ENCODE peak calls at places on chromosomes 11 and 22, in seven cellular contexts. Y is stimulated activated CD4-positive, alpha-beta T cell treated with anti-CD3 and anti-CD28 coated beads, TNF-alpha, amount 100 ng/mL, for 24 hours; V is AG04450; N is HS-5; J is cardiac fibroblast; L is NCI-H1092; U is tibial nerve. Q is an unnamed sample.

GRCh38 chr22:38628444-38628843 is 27.7 kb downstream of the FAM227A start:
- DNase-seq in U (no peak), V (no peak), Y (no peak), L (no peak), N (no peak), J (no peak), Q (no peak)

GRCh38 chr11:35236667-35237003 is 97.7 kb downstream of the CD44 start:
- DNase-seq in Y (no peak), N (no peak), J (no peak), L (no peak), V (no peak), U (no peak), Q (no peak)

GRCh38 chr22:27776410-27776958 is 25.1 kb downstream of the MN1 start:
- DNase-seq in U (no peak), N (no peak), J (no peak), Y (no peak), L (no peak), V (no peak), Q (no peak)

GRCh38 chr11:38593649-38594048 is 1995.6 kb upstream of the RAG2 start:
- DNase-seq in N (peak), U (no peak), V (peak), Y (no peak), L (no peak), J (peak), Q (no peak)

GRCh38 chr22:48607901-48608650 is 1219.6 kb downstream of the BRD1 start:
- DNase-seq in Y (no peak), L (no peak), J (no peak), V (no peak), U (no peak), N (no peak), Q (no peak)

GRCh38 chr22:29559030-29559429 is 5.5 kb upstream of the THOC5 start:
- DNase-seq in J (no peak), L (no peak), V (no peak), Y (no peak), N (no peak), U (no peak), Q (no peak)

GRCh38 chr22:45422237-45422983 is 8.9 kb downstream of the RIBC2 start:
- DNase-seq in L (no peak), V (no peak), U (no peak), J (no peak), N (no peak), Y (no peak), Q (no peak)

GRCh38 chr11:36186340-36186739 is 102.9 kb downstream of the COMMD9 start:
- DNase-seq in L (peak), J (peak), V (peak), Y (no peak), N (no peak), U (no peak), Q (no peak)

GRCh38 chr22:29011200-29011867 is 50.3 kb downstream of the C22orf31 start:
- DNase-seq in V (no peak), Y (no peak), L (peak), N (no peak), U (no peak), J (no peak), Q (no peak)

GRCh38 chr22:48539261-48539660 is 1288.4 kb downstream of the BRD1 start:
- DNase-seq in L (no peak), U (no peak), J (no peak), V (no peak), Y (no peak), N (no peak), Q (no peak)

GRCh38 chr11:130413383-130414106 is 14.9 kb downstream of the ADAMTS8 start:
- DNase-seq in Y (no peak), L (no peak), J (peak), V (peak), N (peak), U (no peak), Q (no peak)

GRCh38 chr11:86204356-86204755 is 40.2 kb upstream of the EED start:
- DNase-seq in V (no peak), N (no peak), L (no peak), Y (no peak), J (no peak), U (no peak), Q (no peak)

GRCh38 chr11:13033760-13034533 is 24.8 kb downstream of the RASSF10 start:
- DNase-seq in J (no peak), L (no peak), U (no peak), N (no peak), V (no peak), Y (no peak), Q (no peak)

GRCh38 chr11:75603791-75604736 is 42.0 kb downstream of the SERPINH1 start:
- DNase-seq in N (peak), J (peak), Y (no peak), V (peak), L (no peak), U (no peak), Q (peak)

GRCh38 chr11:65791719-65792213 is 4.9 kb downstream of the OVOL1 start:
- DNase-seq in V (no peak), L (no peak), Y (no peak), U (no peak), J (no peak), N (no peak), Q (no peak)

GRCh38 chr22:35418088-35418487 is 18.1 kb downstream of the MCM5 start:
- DNase-seq in U (no peak), N (no peak), V (no peak), L (no peak), Y (no peak), J (peak), Q (no peak)

GRCh38 chr22:19169947-19170318 is 8.6 kb downstream of the SLC25A1 start:
- DNase-seq in V (no peak), Y (no peak), J (no peak), L (no peak), U (no peak), N (no peak), Q (no peak)

GRCh38 chr11:11966826-11967668 is 41.4 kb downstream of the DKK3 start:
- DNase-seq in L (peak), V (no peak), U (peak), Y (peak), N (no peak), J (peak), Q (no peak)

GRCh38 chr22:31346255-31346732 is at the start of gene PATZ1:
- DNase-seq in L (peak), U (peak), J (peak), N (peak), V (peak), Y (peak), Q (no peak)

GRCh38 chr22:49209452-49210195 is 618.0 kb downstream of the BRD1 start:
- DNase-seq in L (peak), J (no peak), V (no peak), U (no peak), N (no peak), Y (no peak), Q (peak)

GRCh38 chr11:67644042-67644441 is 4.5 kb upstream of the TBX10 start:
- DNase-seq in J (no peak), Y (no peak), V (no peak), U (no peak), N (no peak), L (no peak), Q (no peak)

GRCh38 chr22:50105529-50106100 is 15.8 kb downstream of the MOV10L1 start:
- DNase-seq in N (no peak), U (no peak), Y (no peak), V (no peak), J (peak), L (no peak), Q (no peak)

GRCh38 chr22:42000466-42000865 is 1.9 kb downstream of the WBP2NL start:
- DNase-seq in J (no peak), Y (no peak), U (no peak), L (no peak), N (no peak), V (no peak), Q (no peak)

GRCh38 chr22:41672780-41673509 is 15.7 kb downstream of the SNU13 start:
- DNase-seq in U (no peak), V (no peak), N (no peak), J (peak), L (no peak), Y (no peak), Q (no peak)

GRCh38 chr22:36546932-36547331 is 18.0 kb upstream of the EIF3D start:
- DNase-seq in U (no peak), N (peak), L (no peak), Y (no peak), V (peak), J (peak), Q (no peak)

GRCh38 chr11:10900686-10901415 is 43.0 kb upstream of the ZBED5 start:
- DNase-seq in L (no peak), V (no peak), J (no peak), Y (no peak), U (no peak), N (no peak), Q (no peak)

GRCh38 chr22:29716814-29717213 is 3.0 kb upstream of the CABP7 start:
- DNase-seq in U (no peak), Y (no peak), V (peak), N (no peak), J (peak), L (no peak), Q (no peak)

GRCh38 chr22:28718044-28718443 is 23.6 kb downstream of the CHEK2 start:
- DNase-seq in N (no peak), J (no peak), L (no peak), U (no peak), Y (no peak), V (no peak), Q (no peak)

GRCh38 chr22:44658371-44658953 is 43.5 kb upstream of the PRR5 start:
- DNase-seq in V (no peak), L (no peak), J (peak), U (no peak), N (no peak), Y (no peak), Q (no peak)

GRCh38 chr11:59923813-59924212 is 14.4 kb upstream of the OOSP1 start:
- DNase-seq in J (peak), Y (no peak), U (no peak), N (no peak), L (no peak), V (no peak), Q (no peak)

Q was measured in SK-N-MC.